ENCODE peak calls at places on chromosomes 16 and 17, in ten cellular contexts. Y is CD8-positive, alpha-beta memory T cell; K is NCI-H1694 treated with DMSO at 0.1 percent for 48 hours; D is hepatocyte; A is stimulated activated CD4-positive, alpha-beta T cell treated with anti-CD3 and anti-CD28 coated beads, Interleukin-1b, Interleukin-23, amount 100 ng/mL, for 48 hours; Q is hepatic stellate cell; H is T-helper 2 cell; J is T-cell; M is NCI-H1048; B is epithelial cell of prostate. Z is an unnamed sample.

GRCh38 chr16:22721497-22722100 is 92.4 kb upstream of the HS3ST2 start:
- DNase-seq in D (no peak), K (no peak), M (no peak), Q (no peak), J (no peak), H (no peak), A (no peak), Y (no peak), B (no peak), Z (no peak)

GRCh38 chr17:39244600-39245570 is 19.1 kb upstream of the STAC2 start:
- DNase-seq in Q (peak; percentile 82), J (peak; percentile 84), A (peak; percentile 84), M (peak; percentile 68), D (peak; percentile 92), K (peak; percentile 73), B (peak; percentile 31), Y (peak; percentile 81), H (peak; percentile 80), Z (peak; percentile 81)

GRCh38 chr16:47424846-47425245 is 36.0 kb downstream of the ITFG1 start:
- DNase-seq in M (no peak), B (no peak), J (no peak), Q (no peak), Y (no peak), D (no peak), K (no peak), H (no peak), A (no peak), Z (no peak)

GRCh38 chr17:27356091-27356705 is 62.3 kb downstream of the WSB1 start:
- DNase-seq in M (no peak), B (no peak), Q (no peak), Y (no peak), K (no peak), D (no peak), H (no peak), J (no peak), A (no peak), Z (no peak)

GRCh38 chr17:60392845-60393702 is 1.1 kb upstream of the USP32 start:
- DNase-seq in A (peak; percentile 39), M (no peak), K (peak; percentile 57), B (no peak), Y (peak; percentile 17), J (no peak), Q (peak; percentile 34), H (peak; percentile 23), D (peak; percentile 58), Z (peak; percentile 50)

GRCh38 chr16:86375370-86375769 is 135.0 kb upstream of the FOXF1 start:
- DNase-seq in Q (peak; percentile 57), M (no peak), Y (no peak), D (no peak), B (no peak), H (no peak), J (no peak), A (no peak), K (no peak), Z (peak; percentile 81)

GRCh38 chr17:30225112-30225511 is 10.4 kb downstream of the SLC6A4 start:
- DNase-seq in A (no peak), K (no peak), Y (no peak), M (no peak), D (no peak), B (peak; percentile 16), J (no peak), H (no peak), Q (no peak), Z (no peak)

GRCh38 chr17:900336-900735 is 79.2 kb downstream of the NXN start:
- DNase-seq in M (no peak), Q (no peak), K (no peak), A (no peak), J (no peak), H (no peak), Y (no peak), B (no peak), D (no peak), Z (no peak)

GRCh38 chr17:59001158-59001814 is 105.4 kb downstream of the TRIM37 start:
- DNase-seq in B (no peak), J (peak; percentile 45), Y (peak; percentile 74), A (peak; percentile 83), D (peak; percentile 34), M (no peak), H (peak; percentile 48), K (no peak), Q (peak; percentile 48), Z (peak; percentile 82)

GRCh38 chr16:1768061-1768766 is 3.1 kb downstream of the NME3 start:
- DNase-seq in M (no peak), A (no peak), J (no peak), Y (no peak), D (no peak), Q (no peak), H (no peak), B (no peak), K (no peak), Z (no peak)

GRCh38 chr17:77963441-77963840 is 4.9 kb downstream of the TNRC6C start:
- DNase-seq in B (no peak), H (no peak), K (peak; percentile 89), D (peak; percentile 80), A (peak; percentile 23), Y (peak; percentile 81), J (peak; percentile 31), Q (peak; percentile 72), M (no peak), Z (peak; percentile 76)

GRCh38 chr16:9429946-9430345 is 338.5 kb downstream of the HAPSTR1 start:
- DNase-seq in H (no peak), Y (no peak), K (no peak), Q (no peak), J (no peak), B (no peak), M (no peak), A (no peak), D (no peak), Z (no peak)

GRCh38 chr17:64632193-64632592 is 29.9 kb downstream of the SMURF2 start:
- DNase-seq in Q (no peak), A (no peak), M (no peak), B (no peak), D (no peak), K (no peak), J (no peak), Y (no peak), H (no peak), Z (no peak)

GRCh38 chr17:30427611-30428010 is 48.9 kb downstream of the CPD start:
- DNase-seq in Q (no peak), B (no peak), A (no peak), K (no peak), M (no peak), J (no peak), Y (no peak), H (no peak), D (no peak), Z (no peak)

GRCh38 chr16:88447881-88448280 is 5.2 kb upstream of the ZFPM1 start:
- DNase-seq in M (no peak), D (no peak), B (no peak), H (no peak), Q (no peak), K (no peak), Y (no peak), J (no peak), A (no peak), Z (no peak)

GRCh38 chr16:3979070-3979469 is 98.6 kb upstream of the CREBBP start:
- DNase-seq in A (no peak), K (no peak), Q (no peak), Y (no peak), M (no peak), D (no peak), H (no peak), J (no peak), B (no peak), Z (no peak)

GRCh38 chr16:89395150-89396142 is 94.9 kb downstream of the ANKRD11 start:
- DNase-seq in D (peak; percentile 88), J (no peak), Y (no peak), H (no peak), K (peak; percentile 43), Q (peak; percentile 99), B (peak; percentile 70), M (no peak), A (no peak), Z (peak; percentile 98)

GRCh38 chr16:2529961-2530628 is 1.1 kb downstream of the CEMP1 start:
- DNase-seq in M (no peak), Y (no peak), H (no peak), A (no peak), Q (no peak), K (no peak), J (no peak), B (no peak), D (no peak), Z (no peak)

GRCh38 chr17:78368854-78369495 is 9.1 kb upstream of the SOCS3 start:
- DNase-seq in D (no peak), A (no peak), Q (no peak), M (no peak), H (no peak), K (no peak), B (no peak), Y (no peak), J (no peak), Z (no peak)

GRCh38 chr17:80869476-80869875 is 122.2 kb upstream of the CHMP6 start:
- DNase-seq in Y (no peak), B (no peak), D (no peak), J (no peak), M (no peak), H (no peak), A (no peak), Q (no peak), K (no peak), Z (no peak)

GRCh38 chr17:17628388-17629008 is 37.0 kb upstream of the PEMT start:
- DNase-seq in K (no peak), Y (peak; percentile 34), H (peak; percentile 18), B (no peak), M (no peak), D (no peak), Q (no peak), J (peak; percentile 21), A (peak; percentile 25), Z (peak; percentile 32)

GRCh38 chr17:74647871-74648672 is 24.5 kb upstream of the CD300E start:
- DNase-seq in A (no peak), B (no peak), D (peak; percentile 57), J (no peak), K (no peak), M (no peak), H (no peak), Q (no peak), Y (no peak), Z (no peak)

GRCh38 chr17:1997146-1997586 is 28.0 kb downstream of the RTN4RL1 start:
- DNase-seq in Q (no peak), K (no peak), J (no peak), M (no peak), H (no peak), B (peak; percentile 39), Y (no peak), A (no peak), D (peak; percentile 52), Z (no peak)

GRCh38 chr17:66343531-66344078 is 41.2 kb downstream of the PRKCA start:
- DNase-seq in Q (no peak), D (peak; percentile 53), J (no peak), M (no peak), H (no peak), B (peak; percentile 10), K (no peak), Y (no peak), A (no peak), Z (no peak)

GRCh38 chr16:1060416-1061340 is 11.9 kb upstream of the SSTR5 start:
- DNase-seq in B (no peak), A (no peak), Q (no peak), H (no peak), Y (no peak), K (no peak), J (no peak), D (no peak), M (no peak), Z (no peak)

GRCh38 chr17:37194208-37194607 is 181.6 kb upstream of the C17orf78 start:
- DNase-seq in K (no peak), D (no peak), B (no peak), J (no peak), Q (no peak), M (no peak), H (no peak), Y (no peak), A (no peak), Z (no peak)

GRCh38 chr17:8084250-8084649 is 3.3 kb downstream of the ALOX12B start:
- DNase-seq in Q (no peak), M (no peak), K (no peak), Y (no peak), D (no peak), B (no peak), A (no peak), J (no peak), H (no peak), Z (no peak)

GRCh38 chr17:2547176-2547575 is 35.5 kb upstream of the METTL16 start:
- DNase-seq in H (no peak), J (no peak), M (no peak), K (no peak), Q (peak; percentile 35), B (no peak), D (peak; percentile 32), A (no peak), Y (no peak), Z (peak; percentile 43)

Z was measured in EL.